ENCODE peak calls at places on chromosomes 12 and 14, in five cellular contexts. F is amniotic stem cell, X is GM23338, R is NCI-H2171 treated with DMSO at 0.1 percent for 48 hours, V is immature natural killer cell. K is an unnamed sample.

GRCh38 chr12:25829192-25829591 is 129.3 kb upstream of the RASSF8 start:
- DNase-seq in V (no peak), X (no peak), R (no peak), F (peak; percentile 94), K (no peak)

GRCh38 chr12:131848753-131849152 is 20.6 kb downstream of the MMP17 start:
- DNase-seq in V (no peak), F (no peak), X (no peak), R (no peak), K (no peak)

GRCh38 chr14:101496779-101497420 is 64.4 kb upstream of the DIO3 start:
- DNase-seq in F (no peak), R (no peak), X (no peak), V (no peak), K (no peak)

GRCh38 chr12:69885656-69886055 is 60.6 kb downstream of the MYRFL start:
- DNase-seq in R (no peak), F (no peak), X (no peak), V (no peak), K (no peak)

GRCh38 chr12:76158518-76159321 is 74.2 kb upstream of the NAP1L1 start:
- DNase-seq in F (peak; percentile 46), R (no peak), V (peak; percentile 77), X (peak; percentile 82), K (peak; percentile 71)

GRCh38 chr12:77045183-77045582 is 20.2 kb downstream of the E2F7 start:
- DNase-seq in F (no peak), X (no peak), R (no peak), V (no peak), K (no peak)

GRCh38 chr12:55797068-55797467 is 20.5 kb downstream of the SARNP start:
- DNase-seq in X (peak; percentile 83), F (no peak), V (no peak), R (peak; percentile 30), K (peak; percentile 55)

GRCh38 chr12:3304436-3305135 is 186.4 kb upstream of the PRMT8 start:
- DNase-seq in F (peak; percentile 23), X (no peak), V (no peak), R (no peak), K (no peak)

GRCh38 chr12:10186299-10186698 is 7.5 kb downstream of the TMEM52B start:
- DNase-seq in R (no peak), V (no peak), X (no peak), F (no peak), K (no peak)

GRCh38 chr12:127209318-127209717 is 1057.7 kb upstream of the TMEM132C start:
- DNase-seq in R (no peak), F (no peak), V (no peak), X (no peak), K (no peak)

GRCh38 chr14:75016815-75017214 is 14.1 kb downstream of the EIF2B2 start:
- DNase-seq in R (no peak), V (no peak), X (no peak), F (no peak), K (no peak)

GRCh38 chr14:104553166-104554087 is 26.1 kb upstream of the C14orf180 start:
- DNase-seq in F (no peak), V (no peak), X (no peak), R (no peak), K (no peak)

GRCh38 chr14:103706551-103707328 is 8.5 kb downstream of the XRCC3 start:
- DNase-seq in V (no peak), X (no peak), R (no peak), F (no peak), K (no peak)

GRCh38 chr12:47744005-47744651 is 14.6 kb downstream of the RAPGEF3 start:
- DNase-seq in V (peak; percentile 14), F (no peak), R (peak; percentile 63), X (peak; percentile 94), K (peak; percentile 42)

GRCh38 chr12:131621701-131622421 is 89.0 kb upstream of the SFSWAP start:
- DNase-seq in X (no peak), V (no peak), F (no peak), R (no peak), K (no peak)

GRCh38 chr12:27530157-27530922 is 6.3 kb downstream of the PPFIBP1 start:
- DNase-seq in X (peak; percentile 18), V (no peak), F (no peak), R (no peak), K (no peak)

GRCh38 chr12:3453947-3454675 is 36.9 kb upstream of the PRMT8 start:
- DNase-seq in V (no peak), R (no peak), F (no peak), X (peak; percentile 29), K (no peak)

GRCh38 chr14:63147018-63147417 is 57.2 kb upstream of the RHOJ start:
- DNase-seq in F (no peak), V (no peak), X (no peak), R (no peak), K (no peak)

GRCh38 chr14:52219488-52220084 is 47.9 kb upstream of the PTGDR start:
- DNase-seq in V (no peak), X (no peak), F (no peak), R (no peak), K (no peak)

GRCh38 chr12:29783773-29784666 is at the start of gene TMTC1:
- DNase-seq in X (peak; percentile 87), R (peak; percentile 55), F (peak; percentile 22), V (no peak), K (peak; percentile 78)

GRCh38 chr14:100765991-100766390 is 39.3 kb downstream of the DLK1 start:
- DNase-seq in V (no peak), F (no peak), X (no peak), R (no peak), K (no peak)

GRCh38 chr12:110698171-110698902 is 9.4 kb upstream of the HVCN1 start:
- DNase-seq in V (peak; percentile 77), X (peak; percentile 93), F (no peak), R (peak; percentile 14), K (peak; percentile 79)

GRCh38 chr14:89443002-89443660 is 26.1 kb upstream of the FOXN3 start:
- DNase-seq in R (no peak), V (no peak), X (no peak), F (no peak), K (no peak)

GRCh38 chr14:78048120-78048519 is 122.1 kb upstream of the NRXN3 start:
- DNase-seq in F (no peak), X (peak; percentile 14), R (no peak), V (no peak), K (no peak)

GRCh38 chr14:91484186-91484585 is 25.9 kb downstream of the PPP4R3A start:
- DNase-seq in F (no peak), R (no peak), V (no peak), X (peak; percentile 18), K (no peak)

K was measured in HEK293T.